ENCODE peak calls at places on chromosome 13, in nine cellular contexts. C is adrenal gland; Y is fibroblast of lung; R is CD4-positive, alpha-beta memory T cell; F is psoas muscle; U is heart right ventricle; D is endothelial cell of umbilical vein; Z is mesendoderm; V is CD8-positive, alpha-beta T cell. K is an unnamed sample.

GRCh38 chr13:73741111-73741510 is 393.1 kb downstream of the KLF12 start:
- DNase-seq in C (no peak), Y (no peak), R (no peak), F (no peak), U (no peak), D (no peak), Z (peak; percentile 14), V (no peak), K (no peak)

GRCh38 chr13:28640861-28641599 is 17.9 kb upstream of the POMP start:
- DNase-seq in C (no peak), Y (no peak), R (no peak), F (no peak), U (no peak), D (peak; percentile 96), Z (no peak), V (no peak), K (no peak)

GRCh38 chr13:61146571-61146970 is 269.1 kb downstream of the PCDH20 start:
- DNase-seq in C (no peak), Y (no peak), R (no peak), F (no peak), U (no peak), D (no peak), Z (no peak), V (no peak), K (no peak)

GRCh38 chr13:32316476-32316875 is 1.2 kb downstream of the BRCA2 start:
- DNase-seq in C (no peak), Y (no peak), R (no peak), F (no peak), U (no peak), D (no peak), Z (no peak), V (no peak), K (no peak)

GRCh38 chr13:113982296-113982661 is 8.4 kb upstream of the C13orf46 start:
- DNase-seq in C (no peak), Y (no peak), R (no peak), F (peak; percentile 7), U (no peak), D (no peak), Z (no peak), V (no peak), K (no peak)

GRCh38 chr13:39602614-39603366 is at the start of gene LHFPL6:
- DNase-seq in C (peak; percentile 81), Y (peak; percentile 80), R (peak; percentile 45), F (peak; percentile 86), U (peak; percentile 90), D (peak; percentile 81), Z (peak; percentile 90), V (no peak), K (peak; percentile 73)

GRCh38 chr13:34867590-34867989 is 74.5 kb upstream of the NBEA start:
- DNase-seq in C (no peak), Y (peak; percentile 15), R (no peak), F (no peak), U (no peak), D (no peak), Z (no peak), V (no peak), K (no peak)

GRCh38 chr13:99540530-99540929 is 39.3 kb downstream of the TM9SF2 start:
- DNase-seq in C (peak; percentile 26), Y (no peak), R (no peak), F (no peak), U (no peak), D (no peak), Z (no peak), V (no peak), K (no peak)

GRCh38 chr13:92838786-92839185 is 387.8 kb upstream of the GPC6 start:
- DNase-seq in C (no peak), Y (peak; percentile 97), R (no peak), F (no peak), U (no peak), D (no peak), Z (no peak), V (no peak), K (no peak)

GRCh38 chr13:50950808-50951207 is 41.2 kb downstream of the RNASEH2B start:
- DNase-seq in C (no peak), Y (peak; percentile 48), R (no peak), F (no peak), U (no peak), D (no peak), Z (no peak), V (no peak), K (no peak)

GRCh38 chr13:27125357-27126282 is 46.0 kb downstream of the USP12 start:
- DNase-seq in C (no peak), Y (no peak), R (no peak), F (no peak), U (no peak), D (no peak), Z (peak; percentile 42), V (no peak), K (no peak)

GRCh38 chr13:61727714-61728275 is 312.1 kb upstream of the PCDH20 start:
- DNase-seq in C (no peak), Y (no peak), R (no peak), F (no peak), U (no peak), D (no peak), Z (peak; percentile 71), V (no peak), K (no peak)

GRCh38 chr13:75643693-75644092 is 7.6 kb downstream of the LMO7 start:
- DNase-seq in C (no peak), Y (no peak), R (no peak), F (no peak), U (no peak), D (no peak), Z (no peak), V (no peak), K (no peak)

GRCh38 chr13:88377852-88378251 is 706.7 kb downstream of the SLITRK5 start:
- DNase-seq in C (no peak), Y (no peak), R (no peak), F (no peak), U (no peak), D (no peak), Z (no peak), V (no peak), K (no peak)

GRCh38 chr13:88376762-88377388 is 705.7 kb downstream of the SLITRK5 start:
- DNase-seq in C (no peak), Y (no peak), R (no peak), F (no peak), U (no peak), D (no peak), Z (no peak), V (no peak), K (no peak)
- H3K4me3 ChIP-seq in C (no peak overlapping the region), Y (no peak overlapping the region), R (no peak overlapping the region), F (no peak overlapping the region), U (no peak overlapping the region), D (no peak overlapping the region), Z (no peak overlapping the region), V (no peak overlapping the region), K (no peak overlapping the region)

DNA sequence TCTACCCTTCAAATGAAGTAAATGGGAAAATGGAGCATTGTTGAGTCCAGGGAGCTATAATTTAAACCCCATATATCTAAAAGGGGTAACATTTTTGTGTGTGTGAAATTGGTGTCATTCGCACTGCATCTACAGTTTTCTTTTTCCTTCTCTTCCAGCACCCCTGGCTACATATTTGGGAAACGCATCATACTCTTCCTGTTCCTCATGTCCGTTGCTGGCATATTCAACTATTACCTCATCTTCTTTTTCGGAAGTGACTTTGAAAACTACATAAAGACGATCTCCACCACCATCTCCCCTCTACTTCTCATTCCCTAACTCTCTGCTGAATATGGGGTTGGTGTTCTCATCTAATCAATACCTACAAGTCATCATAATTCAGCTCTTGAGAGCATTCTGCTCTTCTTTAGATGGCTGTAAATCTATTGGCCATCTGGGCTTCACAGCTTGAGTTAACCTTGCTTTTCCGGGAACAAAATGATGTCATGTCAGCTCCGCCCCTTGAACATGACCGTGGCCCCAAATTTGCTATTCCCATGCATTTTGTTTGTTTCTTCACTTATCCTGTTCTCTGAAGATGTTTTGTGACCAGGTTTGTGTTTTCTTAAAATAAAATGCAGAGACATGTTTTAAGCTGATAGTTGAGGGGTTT is 28.6 kb downstream of the ALOX5AP start:
- DNase-seq in C (no peak), Y (peak; percentile 19), R (no peak), F (no peak), U (no peak), D (peak; percentile 26), Z (no peak), V (no peak), K (no peak)
- H3K27ac ChIP-seq in C (no peak overlapping the region), Y (no peak overlapping the region), R (no peak overlapping the region), F (no peak overlapping the region), U (no peak overlapping the region), D (peak overlapping the region; percentile 35), Z (no peak overlapping the region), V (no peak overlapping the region), K (no peak overlapping the region)

GRCh38 chr13:83883061-83883523 is 818 bp upstream of the SLITRK1 start:
- DNase-seq in C (no peak), Y (no peak), R (no peak), F (no peak), U (no peak), D (no peak), Z (peak; percentile 28), V (no peak), K (no peak)
- H3K27me3 ChIP-seq in C (peaks cover 38% of the 10 kb centered on the region), Y (no peaks in the 10 kb centered on the region), R (peaks cover 5% of the 10 kb centered on the region), F (peaks cover 6% of the 10 kb centered on the region), U (peaks cover 47% of the 10 kb centered on the region), D (no peaks in the 10 kb centered on the region), Z (peaks cover 22% of the 10 kb centered on the region), V (peaks cover 6% of the 10 kb centered on the region), K (no peaks in the 10 kb centered on the region)

DNA sequence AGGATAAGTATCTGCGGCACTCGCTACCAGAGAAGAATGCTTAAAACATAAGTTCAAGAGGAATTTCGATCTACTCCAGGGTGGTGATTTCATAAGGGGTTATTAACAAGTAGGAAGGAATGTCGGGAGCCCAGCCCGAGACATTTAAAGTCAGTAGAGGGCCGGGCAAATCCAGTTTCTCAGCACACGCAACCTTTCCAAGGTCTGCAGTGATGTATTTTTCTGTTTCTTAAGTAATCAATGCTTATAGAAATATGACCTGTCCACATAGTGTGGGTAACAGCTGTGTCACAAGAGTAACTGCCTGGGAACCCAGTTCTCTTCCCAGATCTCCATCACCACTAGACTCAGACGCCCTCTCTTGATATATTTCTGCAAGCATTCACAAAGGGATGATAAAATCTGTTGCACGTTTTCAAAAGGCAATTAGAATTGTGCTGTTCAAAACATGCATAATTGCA is 525.9 kb downstream of the MYO16 start:
- DNase-seq in C (no peak), Y (peak; percentile 93), R (no peak), F (no peak), U (no peak), D (peak; percentile 63), Z (no peak), V (no peak), K (no peak)
- H3K4me3 ChIP-seq in C (no peak overlapping the region), Y (peak overlapping the region; percentile 19), R (no peak overlapping the region), F (no peak overlapping the region), U (no peak overlapping the region), D (no peak overlapping the region), Z (no peak overlapping the region), V (no peak overlapping the region), K (no peak overlapping the region)

GRCh38 chr13:23753523-23753922 is 135.7 kb downstream of the MIPEP start:
- DNase-seq in C (no peak), Y (peak; percentile 68), R (no peak), F (no peak), U (no peak), D (no peak), Z (peak; percentile 47), V (no peak), K (no peak)
- H3K27ac ChIP-seq in C (no peak overlapping the region), Y (peak overlapping the region; percentile 37), R (no peak overlapping the region), F (no peak overlapping the region), U (no peak overlapping the region), D (no peak overlapping the region), Z (no peak overlapping the region), V (no peak overlapping the region), K (no peak overlapping the region)

GRCh38 chr13:30905932-30906383 is at the start of gene MEDAG:
- DNase-seq in C (no peak), Y (peak; percentile 78), R (no peak), F (peak; percentile 88), U (peak; percentile 79), D (peak; percentile 85), Z (no peak), V (no peak), K (peak; percentile 39)
- H3K27me3 ChIP-seq in C (peaks cover 15% of the 10 kb centered on the region), Y (no peaks in the 10 kb centered on the region), R (peaks cover 9% of the 10 kb centered on the region), F (peaks cover 21% of the 10 kb centered on the region), U (peaks cover 2% of the 10 kb centered on the region), D (no peaks in the 10 kb centered on the region), Z (peaks cover 5% of the 10 kb centered on the region), V (peaks cover 19% of the 10 kb centered on the region), K (peaks cover 40% of the 10 kb centered on the region)